ENCODE peak calls at places on chromosome 20, in ten cellular contexts. X is cardiac muscle cell; V is neuronal stem cell; F is HepG2; J is CD8-positive, alpha-beta T cell; Q is kidney; N is heart right ventricle; P is right lobe of liver; E is lower lobe of right lung; W is hepatocyte. L is an unnamed sample.

GRCh38 chr20:1619861-1620444 is at the start of gene SIRPB1:
- DNase-seq in X (no peak), V (no peak), F (peak; percentile 0), J (no peak), Q (no peak), N (no peak), P (no peak), E (peak; percentile 55), W (peak; percentile 2), L (peak; percentile 79)

GRCh38 chr20:31670371-31671228 is 32.9 kb downstream of the COX4I2 start:
- DNase-seq in X (peak; percentile 22), V (no peak), F (no peak), J (no peak), Q (peak; percentile 78), N (peak; percentile 77), P (no peak), E (peak; percentile 70), W (no peak), L (no peak)

GRCh38 chr20:47642624-47643023 is 140.9 kb downstream of the NCOA3 start:
- DNase-seq in X (no peak), V (no peak), F (no peak), J (no peak), Q (no peak), N (no peak), P (no peak), E (no peak), W (no peak), L (no peak)

GRCh38 chr20:5056801-5057599 is 55.7 kb upstream of the SLC23A2 start:
- DNase-seq in X (no peak), V (no peak), F (peak; percentile 69), J (peak; percentile 76), Q (no peak), N (peak; percentile 22), P (peak; percentile 53), E (peak; percentile 73), W (no peak), L (peak; percentile 88)

GRCh38 chr20:7347409-7347808 is 579.9 kb downstream of the BMP2 start:
- DNase-seq in X (no peak), V (no peak), F (no peak), J (no peak), Q (no peak), N (no peak), P (no peak), E (no peak), W (no peak), L (no peak)

GRCh38 chr20:41200446-41201202 is 63.3 kb downstream of the PLCG1 start:
- DNase-seq in X (no peak), V (no peak), F (no peak), J (no peak), Q (no peak), N (no peak), P (no peak), E (no peak), W (no peak), L (no peak)

GRCh38 chr20:1533059-1533458 is 24.4 kb downstream of the SIRPD start:
- DNase-seq in X (no peak), V (no peak), F (no peak), J (no peak), Q (no peak), N (no peak), P (no peak), E (no peak), W (no peak), L (no peak)

GRCh38 chr20:35974256-35974655 is 5.9 kb downstream of the CNBD2 start:
- DNase-seq in X (no peak), V (no peak), F (no peak), J (no peak), Q (no peak), N (no peak), P (no peak), E (no peak), W (no peak), L (no peak)

GRCh38 chr20:483791-484644 is 21.7 kb upstream of the TBC1D20 start:
- DNase-seq in X (no peak), V (no peak), F (no peak), J (no peak), Q (no peak), N (peak; percentile 48), P (peak; percentile 63), E (no peak), W (no peak), L (no peak)

GRCh38 chr20:43824279-43824678 is 90.4 kb upstream of the TOX2 start:
- DNase-seq in X (no peak), V (no peak), F (no peak), J (no peak), Q (no peak), N (no peak), P (peak; percentile 26), E (no peak), W (no peak), L (peak; percentile 12)

GRCh38 chr20:34506480-34506879 is 9.7 kb upstream of the DYNLRB1 start:
- DNase-seq in X (no peak), V (no peak), F (no peak), J (no peak), Q (no peak), N (no peak), P (no peak), E (no peak), W (no peak), L (no peak)

GRCh38 chr20:63950701-63951397 is 5.4 kb downstream of the UCKL1 start:
- DNase-seq in X (peak; percentile 77), V (no peak), F (no peak), J (no peak), Q (peak; percentile 77), N (no peak), P (no peak), E (no peak), W (no peak), L (peak; percentile 75)

GRCh38 chr20:63945031-63945658 is 11.1 kb downstream of the UCKL1 start:
- DNase-seq in X (no peak), V (no peak), F (no peak), J (no peak), Q (peak; percentile 78), N (no peak), P (no peak), E (no peak), W (no peak), L (peak; percentile 76)

GRCh38 chr20:63946986-63947637 is 9.1 kb downstream of the UCKL1 start:
- DNase-seq in X (no peak), V (no peak), F (no peak), J (no peak), Q (peak; percentile 77), N (no peak), P (peak; percentile 45), E (no peak), W (no peak), L (peak; percentile 80)

GRCh38 chr20:63945921-63946920 is 10.0 kb downstream of the UCKL1 start:
- DNase-seq in X (no peak), V (no peak), F (no peak), J (no peak), Q (peak; percentile 73), N (no peak), P (peak; percentile 52), E (no peak), W (no peak), L (peak; percentile 79)

DNA sequence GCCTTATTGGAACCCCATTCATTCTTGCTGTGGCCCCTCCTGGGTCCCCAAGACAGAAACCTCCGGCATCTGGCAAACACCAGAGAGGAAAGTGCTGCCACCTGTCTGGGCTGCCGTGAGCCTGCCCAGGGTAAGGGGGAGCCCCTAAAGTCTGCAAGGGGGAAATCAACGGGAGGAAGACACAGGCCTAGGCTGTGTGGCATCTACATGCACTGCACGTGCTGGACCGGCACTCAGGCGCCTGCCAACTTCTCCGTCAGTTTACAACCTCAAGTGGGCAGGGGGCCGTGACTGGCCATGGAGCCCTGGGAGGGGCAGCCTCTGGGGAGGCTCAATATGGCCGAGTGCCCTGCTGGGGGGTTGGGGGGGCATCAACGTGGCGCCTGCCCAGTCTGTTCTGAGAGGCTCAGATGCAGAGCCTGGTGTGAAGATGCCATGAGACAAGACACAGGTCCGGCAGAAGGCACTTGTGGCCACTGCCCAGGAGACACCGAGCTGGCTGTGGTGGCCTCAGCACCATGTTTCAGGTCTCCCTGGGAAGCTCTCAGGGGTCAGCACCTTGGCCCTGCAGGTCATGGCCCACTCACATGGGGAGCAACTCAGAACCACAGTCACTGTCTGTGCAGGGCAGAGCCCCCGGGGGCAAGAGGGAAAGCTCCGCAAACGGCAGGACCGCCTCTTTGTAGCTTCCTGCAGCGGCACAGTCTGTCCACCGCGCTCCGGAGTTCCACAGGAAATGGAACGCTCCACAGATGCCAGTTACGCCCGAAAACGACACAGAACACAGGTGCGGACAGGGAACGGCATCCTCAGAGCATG is 8.4 kb downstream of the UCKL1 start:
- DNase-seq in X (no peak), V (no peak), F (no peak), J (peak; percentile 52), Q (peak; percentile 82), N (no peak), P (no peak), E (peak; percentile 61), W (no peak), L (peak; percentile 84)
- H3K27ac ChIP-seq in X (peak overlapping the region; percentile 64), V (no peak overlapping the region), F (peak overlapping the region; percentile 82), J (peak overlapping the region; percentile 95), Q (peak overlapping the region; percentile 95), N (peak overlapping the region; percentile 96), P (no peak overlapping the region), E (peak overlapping the region; percentile 86), W (no peak overlapping the region), L (peak overlapping the region; percentile 81)

GRCh38 chr20:22582960-22583772 is 1.2 kb downstream of the FOXA2 start:
- DNase-seq in X (peak; percentile 20), V (no peak), F (peak; percentile 36), J (no peak), Q (no peak), N (no peak), P (no peak), E (peak; percentile 52), W (peak; percentile 62), L (no peak)
- H3K4me3 ChIP-seq in X (no peak overlapping the region), V (no peak overlapping the region), F (peak overlapping the region; percentile 97), J (no peak overlapping the region), Q (no peak overlapping the region), N (no peak overlapping the region), P (peak overlapping the region; percentile 78), E (peak overlapping the region; percentile 56), W (peak overlapping the region; percentile 54), L (peak overlapping the region; percentile 4)

DNA sequence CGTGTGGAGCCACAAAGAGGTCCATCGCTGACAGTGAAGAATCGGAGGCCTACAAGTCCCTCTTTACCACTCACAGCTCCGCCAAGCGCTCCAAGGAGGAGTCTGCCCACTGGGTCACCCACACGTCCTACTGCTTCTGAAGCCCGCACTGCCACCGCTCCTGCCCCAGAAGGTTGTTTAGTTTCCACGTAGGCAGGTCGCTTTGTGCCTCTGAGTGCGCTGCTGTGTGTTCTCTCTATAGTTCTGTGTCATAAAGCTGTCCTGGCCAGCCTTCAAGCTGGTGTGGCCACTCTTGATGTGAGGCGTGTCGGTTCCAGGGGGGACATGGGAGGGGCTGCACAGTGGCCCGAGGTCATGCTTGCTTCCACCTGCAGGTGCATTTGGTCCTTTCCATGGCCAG is 6.4 kb upstream of the FAM209A start:
- DNase-seq in X (no peak), V (no peak), F (no peak), J (no peak), Q (no peak), N (no peak), P (no peak), E (no peak), W (no peak), L (peak; percentile 46)
- H3K36me3 ChIP-seq in X (peaks cover 15% of the 10 kb centered on the region), V (peaks cover 25% of the 10 kb centered on the region), F (peaks cover 62% of the 10 kb centered on the region), J (peaks cover 49% of the 10 kb centered on the region), Q (peaks cover 31% of the 10 kb centered on the region), N (peaks cover 10% of the 10 kb centered on the region), P (peaks cover 21% of the 10 kb centered on the region), E (peaks cover 58% of the 10 kb centered on the region), W (no peaks in the 10 kb centered on the region), L (peaks cover 85% of the 10 kb centered on the region)

DNA sequence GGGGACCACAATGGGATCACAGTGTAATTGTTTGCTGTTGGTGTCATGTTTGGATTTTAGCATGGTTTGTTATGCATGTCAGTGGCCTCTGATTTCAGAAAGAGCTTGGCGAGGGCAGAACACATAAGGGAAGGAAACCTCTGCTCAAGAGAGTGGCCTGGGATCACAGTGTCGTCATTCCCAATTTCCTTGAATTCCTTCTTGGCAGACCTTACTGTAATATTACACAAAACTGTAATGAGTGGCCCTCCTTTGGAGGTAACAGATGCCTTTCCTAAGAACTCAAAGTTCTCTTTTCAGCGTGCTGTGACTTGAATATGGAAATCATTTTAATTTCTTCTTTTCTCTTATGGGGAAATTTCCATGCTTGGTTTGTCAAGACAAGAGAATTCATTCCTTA is 46.9 kb downstream of the JAG1 start:
- DNase-seq in X (no peak), V (no peak), F (no peak), J (no peak), Q (no peak), N (no peak), P (no peak), E (no peak), W (no peak), L (no peak)
- H3K27ac ChIP-seq in X (no peak overlapping the region), V (no peak overlapping the region), F (no peak overlapping the region), J (no peak overlapping the region), Q (no peak overlapping the region), N (peak overlapping the region; percentile 21), P (no peak overlapping the region), E (no peak overlapping the region), W (no peak overlapping the region), L (no peak overlapping the region)